ENCODE peak calls at places on chromosome 3, in nine cellular contexts. W is effector memory CD8-positive, alpha-beta T cell; D is NCI-H510A; K is hypothalamus; H is ovary; G is CD4-positive, alpha-beta memory T cell; S is sigmoid colon; L is ecto neural progenitor cell; Q is brain microvascular endothelial cell. J is an unnamed sample.

GRCh38 chr3:53202331-53203015 is 41.5 kb downstream of the PRKCD start:
- DNase-seq in W (no peak), D (peak; percentile 28), K (no peak), H (no peak), G (no peak), S (no peak), L (no peak), Q (no peak), J (no peak)

GRCh38 chr3:36827133-36827532 is 62.8 kb upstream of the DCLK3 start:
- DNase-seq in W (no peak), D (no peak), K (no peak), H (no peak), G (no peak), S (no peak), L (no peak), Q (no peak), J (no peak)

GRCh38 chr3:2653706-2654105 is 456.5 kb downstream of the IL5RA start:
- DNase-seq in W (no peak), D (no peak), K (no peak), H (no peak), G (no peak), S (no peak), L (no peak), Q (no peak), J (no peak)

GRCh38 chr3:166444336-166444735 is 607.1 kb upstream of the BCHE start:
- DNase-seq in W (no peak), D (peak; percentile 43), K (no peak), H (no peak), G (no peak), S (no peak), L (no peak), Q (no peak), J (no peak)

GRCh38 chr3:53525765-53526761 is 31.7 kb downstream of the CACNA1D start:
- DNase-seq in W (no peak), D (no peak), K (no peak), H (no peak), G (no peak), S (peak; percentile 91), L (no peak), Q (peak; percentile 3), J (no peak)

GRCh38 chr3:119536757-119537156 is 22.7 kb downstream of the CD80 start:
- DNase-seq in W (no peak), D (no peak), K (no peak), H (no peak), G (no peak), S (no peak), L (no peak), Q (no peak), J (no peak)

GRCh38 chr3:108897883-108898282 is 55.8 kb downstream of the GUCA1C start:
- DNase-seq in W (no peak), D (no peak), K (no peak), H (no peak), G (no peak), S (no peak), L (no peak), Q (no peak), J (no peak)

GRCh38 chr3:514206-514605 is 317.6 kb downstream of the CHL1 start:
- DNase-seq in W (no peak), D (no peak), K (no peak), H (no peak), G (no peak), S (no peak), L (no peak), Q (no peak), J (no peak)

GRCh38 chr3:190533511-190534282 is 19.8 kb downstream of the IL1RAP start:
- DNase-seq in W (no peak), D (no peak), K (peak; percentile 31), H (peak; percentile 45), G (no peak), S (peak; percentile 78), L (no peak), Q (peak; percentile 83), J (no peak)

GRCh38 chr3:36803096-36803811 is 38.9 kb upstream of the DCLK3 start:
- DNase-seq in W (no peak), D (no peak), K (no peak), H (no peak), G (no peak), S (no peak), L (no peak), Q (no peak), J (no peak)

GRCh38 chr3:42651248-42652091 is 2.0 kb upstream of the ZBTB47 start:
- DNase-seq in W (no peak), D (no peak), K (no peak), H (peak; percentile 26), G (no peak), S (no peak), L (no peak), Q (peak; percentile 38), J (no peak)

GRCh38 chr3:128328546-128329458 is 137.9 kb downstream of the DNAJB8 start:
- DNase-seq in W (no peak), D (no peak), K (no peak), H (no peak), G (no peak), S (peak; percentile 45), L (peak; percentile 19), Q (no peak), J (no peak)

GRCh38 chr3:174869448-174869847 is 10.3 kb downstream of the NAALADL2 start:
- DNase-seq in W (no peak), D (no peak), K (no peak), H (peak; percentile 13), G (no peak), S (no peak), L (no peak), Q (no peak), J (no peak)

GRCh38 chr3:185813205-185813604 is 11.6 kb downstream of the IGF2BP2 start:
- DNase-seq in W (no peak), D (no peak), K (no peak), H (no peak), G (no peak), S (no peak), L (no peak), Q (no peak), J (no peak)

GRCh38 chr3:143526016-143526540 is 322.2 kb downstream of the SLC9A9 start:
- DNase-seq in W (no peak), D (no peak), K (no peak), H (no peak), G (no peak), S (no peak), L (no peak), Q (no peak), J (no peak)

GRCh38 chr3:134525293-134525692 is 39.4 kb downstream of the CEP63 start:
- DNase-seq in W (no peak), D (no peak), K (no peak), H (no peak), G (no peak), S (no peak), L (no peak), Q (no peak), J (no peak)

GRCh38 chr3:66261318-66261717 is 40.5 kb downstream of the SLC25A26 start:
- DNase-seq in W (no peak), D (no peak), K (no peak), H (no peak), G (no peak), S (no peak), L (no peak), Q (peak; percentile 62), J (no peak)

GRCh38 chr3:89572261-89572660 is 464.8 kb downstream of the EPHA3 start:
- DNase-seq in W (no peak), D (no peak), K (no peak), H (no peak), G (no peak), S (no peak), L (no peak), Q (no peak), J (no peak)

GRCh38 chr3:186922224-186922623 is 8.1 kb upstream of the ST6GAL1 start:
- DNase-seq in W (no peak), D (no peak), K (no peak), H (no peak), G (no peak), S (no peak), L (no peak), Q (no peak), J (no peak)